ENCODE peak calls at places on chromosomes 5 and 9, in four cellular contexts. One of them, this sample, is unnamed.
A peak's percentile ranks its signal among the peaks of the same experiment; 100 is the strongest.

GRCh38 chr9:68547417-68547816 is 6.7 kb upstream of the TMEM252 start:
- ATAC-seq in A549: no peak
- ATAC-seq in HepG2: no peak
- ATAC-seq in GM12878: no peak
- ATAC-seq in this sample: no peak

GRCh38 chr9:131872006-131872405 is 132.1 kb upstream of the RAPGEF1 start:
- ATAC-seq in HepG2: no peak
- ATAC-seq in GM12878: no peak
- ATAC-seq in A549: no peak
- ATAC-seq in this sample: no peak

GRCh38 chr5:72209515-72210115 is 102.3 kb downstream of the MAP1B start:
- ATAC-seq in HepG2: no peak
- ATAC-seq in A549: no peak
- ATAC-seq in GM12878: no peak
- ATAC-seq in this sample: no peak

GRCh38 chr9:133714606-133715294 is 23.4 kb downstream of the SARDH start:
- ATAC-seq in A549: no peak
- ATAC-seq in GM12878: no peak
- ATAC-seq in HepG2: peak; percentile 73
- ATAC-seq in this sample: peak; percentile 34

GRCh38 chr5:124704594-124705284 is 41.7 kb downstream of the ZNF608 start:
- ATAC-seq in HepG2: peak; percentile 66
- ATAC-seq in A549: no peak
- ATAC-seq in GM12878: peak; percentile 87
- ATAC-seq in this sample: no peak

GRCh38 chr5:157214399-157214798 is 33.8 kb downstream of the ITK start:
- ATAC-seq in A549: no peak
- ATAC-seq in GM12878: peak; percentile 46
- ATAC-seq in HepG2: no peak
- ATAC-seq in this sample: no peak

GRCh38 chr5:109347252-109347888 is 62.4 kb downstream of the PJA2 start:
- ATAC-seq in A549: no peak
- ATAC-seq in GM12878: no peak
- ATAC-seq in HepG2: no peak
- ATAC-seq in this sample: no peak

GRCh38 chr5:82106207-82106606 is 134.4 kb downstream of the ATG10 start:
- ATAC-seq in A549: no peak
- ATAC-seq in HepG2: peak; percentile 68
- ATAC-seq in GM12878: peak; percentile 33
- ATAC-seq in this sample: peak; percentile 78

GRCh38 chr5:67679184-67679855 is 482.7 kb upstream of the CD180 start:
- ATAC-seq in GM12878: peak; percentile 85
- ATAC-seq in HepG2: no peak
- ATAC-seq in A549: no peak
- ATAC-seq in this sample: no peak

GRCh38 chr5:116454417-116454927 is 120.2 kb downstream of the SEMA6A start:
- ATAC-seq in A549: no peak
- ATAC-seq in GM12878: peak; percentile 97
- ATAC-seq in HepG2: no peak
- ATAC-seq in this sample: peak; percentile 60

GRCh38 chr5:73321757-73322452 is 126.7 kb downstream of the FOXD1 start:
- ATAC-seq in GM12878: no peak
- ATAC-seq in HepG2: no peak
- ATAC-seq in A549: no peak
- ATAC-seq in this sample: no peak

GRCh38 chr5:139565411-139566305 is 4.5 kb downstream of the UBE2D2 start:
- ATAC-seq in A549: no peak
- ATAC-seq in GM12878: peak; percentile 47
- ATAC-seq in HepG2: no peak
- ATAC-seq in this sample: no peak

GRCh38 chr5:78899922-78900362 is 85.2 kb downstream of the ARSB start:
- ATAC-seq in GM12878: peak; percentile 88
- ATAC-seq in A549: no peak
- ATAC-seq in HepG2: peak; percentile 86
- ATAC-seq in this sample: no peak

GRCh38 chr5:139138790-139139189 is 59.4 kb downstream of the SIL1 start:
- ATAC-seq in A549: peak; percentile 85
- ATAC-seq in HepG2: peak; percentile 60
- ATAC-seq in GM12878: peak; percentile 46
- ATAC-seq in this sample: no peak

GRCh38 chr9:128056887-128057723 is 10.0 kb downstream of the NAIF1 start:
- ATAC-seq in A549: peak; percentile 48
- ATAC-seq in GM12878: no peak
- ATAC-seq in HepG2: peak; percentile 88
- ATAC-seq in this sample: no peak

GRCh38 chr5:67124556-67124955 is 72.0 kb downstream of the CD180 start:
- ATAC-seq in GM12878: no peak
- ATAC-seq in A549: no peak
- ATAC-seq in HepG2: no peak
- ATAC-seq in this sample: no peak

GRCh38 chr9:12813960-12814876 is 39.4 kb downstream of the LURAP1L start:
- ATAC-seq in A549: peak; percentile 79
- ATAC-seq in GM12878: peak; percentile 85
- ATAC-seq in HepG2: peak; percentile 86
- ATAC-seq in this sample: peak; percentile 89
- TF ChIP-seq EP300 in A549: peak; percentile 99
- TF ChIP-seq EP300 in GM12878: no peak
- TF ChIP-seq EP300 in HepG2: peak; percentile 61
- TF ChIP-seq EP300 in this sample: no peak

GRCh38 chr5:128083811-128084227 is 253 bp downstream of the SLC12A2 start:
- ATAC-seq in HepG2: peak; percentile 63
- ATAC-seq in A549: peak; percentile 67
- ATAC-seq in GM12878: peak; percentile 23
- ATAC-seq in this sample: peak; percentile 63

GRCh38 chr5:128084228-128085167 is 932 bp downstream of the SLC12A2 start:
- ATAC-seq in GM12878: peak; percentile 2
- ATAC-seq in A549: peak; percentile 22
- ATAC-seq in HepG2: peak; percentile 9
- ATAC-seq in this sample: no peak

GRCh38 chr5:128082551-128083032 is 974 bp upstream of the SLC12A2 start:
- ATAC-seq in GM12878: peak; percentile 49
- ATAC-seq in HepG2: peak; percentile 42
- ATAC-seq in A549: peak; percentile 40
- ATAC-seq in this sample: peak; percentile 15

GRCh38 chr5:128081111-128081865 is 2.3 kb upstream of the SLC12A2 start:
- ATAC-seq in HepG2: no peak
- ATAC-seq in A549: no peak
- ATAC-seq in GM12878: no peak
- ATAC-seq in this sample: no peak

DNA sequence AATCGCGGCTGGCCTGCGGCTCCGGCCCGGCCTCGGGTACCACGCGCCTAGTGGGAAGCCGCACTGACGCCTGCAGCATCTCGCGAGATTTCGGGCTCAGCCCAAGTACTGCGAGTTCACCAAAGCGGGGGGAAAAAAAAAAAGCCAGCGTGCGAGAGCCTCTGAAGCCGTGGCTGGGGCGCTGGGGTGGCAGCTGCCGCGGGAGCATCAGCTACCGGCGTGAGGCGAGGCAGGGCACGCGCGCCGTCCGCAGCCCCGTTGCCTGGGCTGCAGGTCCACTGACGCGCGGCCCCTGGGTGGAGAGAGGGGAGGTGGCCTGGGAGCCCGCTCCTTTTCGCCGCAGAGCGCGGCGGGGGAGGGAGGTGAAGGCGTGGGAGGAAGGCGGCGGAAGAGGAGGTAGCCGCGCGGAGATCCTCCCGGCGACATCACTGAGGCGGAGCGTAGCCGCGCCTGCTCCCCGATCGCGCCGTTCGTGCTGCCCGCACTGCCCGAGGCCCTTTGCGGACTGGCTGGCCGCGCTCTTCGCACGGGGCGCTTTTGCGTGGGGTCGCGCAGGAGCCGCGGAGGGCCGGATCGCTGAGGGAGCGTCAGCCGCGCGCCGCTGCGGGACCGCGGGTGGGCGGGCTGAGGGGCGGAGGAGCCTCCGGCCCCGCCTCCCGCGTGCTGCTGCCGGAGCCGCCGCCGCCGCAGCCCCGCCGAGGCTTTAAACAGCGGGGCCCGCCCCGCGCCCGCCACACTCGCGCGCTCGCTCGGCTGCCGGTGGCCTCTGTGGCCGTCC is at the start of gene SLC12A2:
- ATAC-seq in A549: peak; percentile 83
- ATAC-seq in GM12878: peak; percentile 68
- ATAC-seq in HepG2: peak; percentile 79
- ATAC-seq in this sample: peak; percentile 92
- TF ChIP-seq EP300 in A549: no peak
- TF ChIP-seq EP300 in GM12878: no peak
- TF ChIP-seq EP300 in HepG2: no peak
- TF ChIP-seq EP300 in this sample: no peak

DNA sequence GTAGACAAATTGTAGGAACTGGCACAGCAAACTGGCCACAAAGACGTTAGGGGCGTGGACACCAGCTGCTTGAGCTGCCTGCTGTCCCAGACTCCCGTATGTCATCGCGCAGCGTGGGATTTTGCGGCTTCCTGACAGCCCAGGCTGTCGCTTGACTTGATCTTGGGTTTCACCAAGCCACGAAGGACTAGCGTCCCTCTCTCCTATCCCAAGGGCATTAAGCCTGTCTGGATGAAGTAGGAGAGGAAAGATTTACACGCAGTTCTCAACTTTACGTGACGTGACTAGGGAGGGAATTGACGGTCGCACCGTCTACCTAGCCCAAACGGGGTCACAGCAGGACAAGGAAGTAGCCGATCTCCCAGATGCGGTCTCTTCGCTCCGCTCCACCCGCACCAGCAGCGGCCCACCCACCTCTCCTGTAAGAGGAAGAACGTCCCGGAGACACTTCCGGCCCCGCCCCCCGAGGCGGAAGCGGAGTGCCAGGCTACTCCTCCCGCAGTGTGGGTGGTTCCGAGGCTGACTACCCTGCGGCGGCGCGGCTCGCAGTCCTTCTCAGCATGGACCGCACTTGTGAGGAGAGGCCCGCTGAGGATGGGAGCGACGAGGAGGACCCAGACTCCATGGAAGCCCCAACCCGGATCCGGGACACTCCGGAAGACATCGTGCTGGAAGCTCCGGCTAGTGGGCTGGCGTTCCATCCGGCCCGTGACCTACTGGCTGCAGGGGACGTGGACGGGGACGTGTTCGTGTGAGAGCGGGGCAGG is at the start of gene WDR55:
- ATAC-seq in HepG2: peak; percentile 99
- ATAC-seq in GM12878: peak; percentile 98
- ATAC-seq in A549: peak; percentile 97
- ATAC-seq in this sample: peak; percentile 99
- TF ChIP-seq EP300 in HepG2: no peak
- TF ChIP-seq EP300 in GM12878: peak; percentile 3
- TF ChIP-seq EP300 in A549: no peak
- TF ChIP-seq EP300 in this sample: no peak

DNA sequence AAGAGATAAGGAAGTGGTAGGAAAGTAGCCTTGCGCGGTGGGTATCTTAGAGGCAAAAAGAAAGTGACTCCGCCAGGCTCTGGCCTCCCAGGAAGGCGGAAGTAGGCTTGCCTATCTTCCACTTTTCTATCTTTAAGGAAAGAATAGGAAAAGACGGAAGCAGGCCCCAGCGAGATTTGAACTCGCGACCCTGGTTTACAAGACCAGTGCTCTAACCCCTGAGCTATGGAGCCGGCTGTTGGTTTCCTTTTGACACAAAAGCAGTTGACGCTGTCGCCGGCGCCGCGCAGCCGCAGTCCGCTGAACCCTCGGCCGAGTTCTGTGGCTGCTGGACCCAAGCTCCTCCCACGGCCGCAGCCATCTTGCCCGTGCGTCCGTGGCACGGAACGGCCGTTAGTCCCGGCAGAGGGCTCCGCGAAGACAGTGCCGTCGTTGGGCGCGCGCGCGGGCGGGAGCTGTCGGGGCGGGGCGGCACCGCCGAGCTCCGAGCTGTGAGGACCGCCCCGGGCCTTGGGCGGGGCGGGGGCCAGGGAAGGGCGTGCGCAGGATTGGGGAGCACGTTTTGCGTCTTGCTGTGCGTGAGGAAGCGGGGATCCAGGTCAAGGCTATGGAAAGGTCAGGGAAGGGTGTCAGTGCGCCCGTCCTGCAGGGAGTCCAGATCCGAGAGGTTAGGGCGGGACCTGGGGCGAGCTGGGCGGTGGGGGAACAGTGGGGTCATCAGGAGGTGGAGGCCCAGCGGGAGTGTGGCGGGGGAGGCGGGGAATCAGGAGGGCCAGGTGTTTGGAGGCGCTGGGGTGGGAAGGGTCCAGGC is 13.3 kb downstream of the TRIM7 start:
- ATAC-seq in A549: peak; percentile 48
- ATAC-seq in HepG2: peak; percentile 65
- ATAC-seq in GM12878: peak; percentile 74
- ATAC-seq in this sample: peak; percentile 86
- TF ChIP-seq EP300 in A549: no peak
- TF ChIP-seq EP300 in HepG2: no peak
- TF ChIP-seq EP300 in GM12878: peak; percentile 85
- TF ChIP-seq EP300 in this sample: no peak

GRCh38 chr9:136950656-136951030 is 1.4 kb upstream of the LCN12 start:
- ATAC-seq in A549: peak; percentile 2
- ATAC-seq in GM12878: no peak
- ATAC-seq in HepG2: peak; percentile 2
- ATAC-seq in this sample: no peak

GRCh38 chr9:136947955-136948510 is 3.0 kb downstream of the C8G start:
- ATAC-seq in GM12878: peak; percentile 8
- ATAC-seq in HepG2: peak; percentile 11
- ATAC-seq in A549: peak; percentile 0
- ATAC-seq in this sample: no peak

GRCh38 chr9:136949239-136949816 is 2.7 kb upstream of the LCN12 start:
- ATAC-seq in A549: peak; percentile 12
- ATAC-seq in HepG2: peak; percentile 30
- ATAC-seq in GM12878: peak; percentile 12
- ATAC-seq in this sample: no peak

GRCh38 chr9:136951541-136952353 is at the start of gene LCN12:
- ATAC-seq in GM12878: no peak
- ATAC-seq in HepG2: no peak
- ATAC-seq in A549: no peak
- ATAC-seq in this sample: no peak

DNA sequence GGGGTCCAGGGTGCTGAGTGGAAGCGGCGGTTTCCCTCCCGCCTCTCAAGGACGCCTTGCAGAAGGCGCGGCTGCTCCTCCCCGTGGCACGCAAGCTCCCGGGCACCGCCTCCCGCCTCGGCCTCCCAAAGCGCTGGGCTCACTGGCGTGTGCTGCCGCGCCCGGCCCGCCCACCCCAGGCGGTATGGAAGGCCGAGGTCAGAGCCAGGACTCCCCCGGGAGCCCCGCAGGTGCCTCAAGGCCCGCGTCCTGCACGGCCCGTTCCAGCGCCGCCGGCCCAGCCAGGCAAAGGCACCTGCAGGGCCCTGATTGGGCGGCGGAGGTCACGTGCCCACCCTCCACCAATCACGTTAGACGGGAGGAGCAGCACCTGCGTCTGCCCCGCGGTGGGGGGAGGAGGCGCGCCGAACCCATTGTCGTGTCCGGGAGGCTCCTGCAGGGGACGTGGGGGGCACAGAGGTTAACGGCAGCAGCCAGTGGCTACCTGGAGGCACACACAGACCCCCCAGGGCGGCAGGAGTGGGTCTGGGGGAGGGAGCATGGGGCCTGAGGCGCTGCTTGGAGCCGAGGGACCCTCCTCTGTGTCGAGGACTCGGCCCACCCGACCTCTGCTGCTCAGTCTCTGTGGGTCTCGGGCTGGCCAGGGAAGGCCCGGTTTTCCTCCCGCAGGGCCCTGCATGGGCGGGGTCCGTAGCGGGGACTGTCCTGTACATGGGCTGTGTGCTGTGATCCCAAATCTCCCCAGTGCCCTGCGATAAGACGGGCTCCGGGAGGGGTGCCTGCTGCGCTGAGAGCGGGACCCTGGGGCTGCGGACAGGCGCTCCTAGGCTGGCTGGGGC is 2.0 kb upstream of the LCN12 start:
- ATAC-seq in HepG2: peak; percentile 80
- ATAC-seq in GM12878: peak; percentile 98
- ATAC-seq in A549: peak; percentile 71
- ATAC-seq in this sample: peak; percentile 92
- TF ChIP-seq EP300 in HepG2: no peak
- TF ChIP-seq EP300 in GM12878: no peak
- TF ChIP-seq EP300 in A549: no peak
- TF ChIP-seq EP300 in this sample: no peak